ENCODE peak calls at places on chromosomes 11 and 22, in five cellular contexts. F, Y, D, W and K are unnamed samples.

GRCh38 chr11:118608268-118609214 is 1.1 kb downstream of the PHLDB1 start:
- DNase-seq in F (no peak), Y (peak), D (no peak), W (peak), K (peak)

GRCh38 chr11:44366741-44367140 is 56.8 kb upstream of the ALX4 start:
- DNase-seq in F (no peak), Y (no peak), D (no peak), W (no peak), K (no peak)

GRCh38 chr11:88337342-88338222 is at the start of gene CTSC:
- DNase-seq in F (peak), Y (peak), D (peak), W (peak), K (peak)

GRCh38 chr22:44497904-44498242 is at the start of gene RTL6:
- DNase-seq in F (no peak), Y (no peak), D (no peak), W (no peak), K (no peak)

GRCh38 chr22:46090051-46090591 is 60.2 kb upstream of the PPARA start:
- DNase-seq in F (no peak), Y (peak), D (no peak), W (no peak), K (no peak)

GRCh38 chr11:86218125-86219081 is 26.1 kb upstream of the EED start:
- DNase-seq in F (no peak), Y (peak), D (peak), W (peak), K (peak)

GRCh38 chr11:119172513-119172912 is 4.0 kb downstream of the NLRX1 start:
- DNase-seq in F (no peak), Y (no peak), D (no peak), W (peak), K (no peak)

GRCh38 chr11:8814209-8814922 is 96.6 kb upstream of the AKIP1 start:
- DNase-seq in F (no peak), Y (no peak), D (peak), W (no peak), K (no peak)

GRCh38 chr11:118901494-118902335 is 18.0 kb downstream of the CXCR5 start:
- DNase-seq in F (no peak), Y (no peak), D (no peak), W (no peak), K (no peak)

GRCh38 chr11:118910309-118911112 is 15.2 kb downstream of the BCL9L start:
- DNase-seq in F (no peak), Y (peak), D (no peak), W (peak), K (no peak)

GRCh38 chr11:125025968-125026367 is 37.1 kb upstream of the SLC37A2 start:
- DNase-seq in F (no peak), Y (no peak), D (no peak), W (no peak), K (peak)

GRCh38 chr11:67178878-67179277 is 59.8 kb downstream of the KDM2A start:
- DNase-seq in F (no peak), Y (no peak), D (no peak), W (no peak), K (no peak)

GRCh38 chr22:30887861-30888260 is 80.7 kb downstream of the MORC2 start:
- DNase-seq in F (no peak), Y (no peak), D (no peak), W (no peak), K (no peak)

GRCh38 chr11:131246589-131247164 is 123.7 kb upstream of the NTM start:
- DNase-seq in F (no peak), Y (peak), D (no peak), W (peak), K (peak)

GRCh38 chr22:45242778-45243191 is 2.1 kb upstream of the KIAA0930 start:
- DNase-seq in F (no peak), Y (peak), D (no peak), W (no peak), K (no peak)

GRCh38 chr11:27217948-27218410 is 145.0 kb downstream of the CCDC34 start:
- DNase-seq in F (no peak), Y (no peak), D (no peak), W (no peak), K (no peak)

DNA sequence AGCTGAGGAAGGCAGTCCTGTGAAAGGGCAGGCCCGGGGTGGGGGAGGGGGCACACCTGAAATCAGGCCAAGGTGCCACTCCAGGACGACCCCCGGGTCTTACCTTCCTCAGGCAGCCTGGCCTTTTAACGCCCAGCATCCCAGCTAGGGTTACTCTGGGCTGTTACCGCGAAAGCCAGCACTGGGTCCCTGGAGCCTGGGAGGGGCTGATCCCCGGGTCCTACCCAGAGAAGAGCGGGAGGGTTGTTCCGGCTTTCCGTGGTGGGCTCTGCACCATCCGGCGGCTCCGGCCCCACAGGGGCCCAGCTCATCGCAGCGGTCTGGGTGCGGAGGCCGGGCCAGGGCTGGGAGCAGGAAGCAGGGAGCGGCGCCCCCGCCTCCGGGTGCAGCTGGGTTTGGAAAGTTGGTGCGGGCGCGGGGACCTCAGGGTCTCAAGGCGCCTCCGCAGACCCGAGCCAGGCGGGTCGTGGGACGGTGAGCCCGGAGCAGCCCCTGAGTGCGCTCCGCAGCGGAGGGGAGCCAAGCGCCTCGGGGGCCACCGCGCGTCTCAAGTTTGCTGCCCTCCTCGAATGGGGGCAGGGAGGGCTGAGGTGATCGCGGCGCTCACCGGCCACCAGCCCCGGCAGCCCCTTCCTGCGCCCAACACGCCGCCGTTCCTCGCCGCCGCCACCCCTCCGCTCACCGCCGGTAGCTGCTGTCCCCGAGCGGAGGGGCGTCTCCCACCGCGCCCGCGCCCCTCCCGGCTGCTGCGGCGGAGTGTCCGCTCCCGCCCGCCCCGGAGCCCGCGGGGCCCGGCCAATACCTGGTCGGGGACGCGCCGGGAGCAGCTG is 831 bp downstream of the CHST1 start:
- DNase-seq in F (no peak), Y (no peak), D (no peak), W (peak), K (no peak)
- H3K4me3 ChIP-seq in F (peak), Y (peak), D (peak), W (no peak), K (no peak)

DNA sequence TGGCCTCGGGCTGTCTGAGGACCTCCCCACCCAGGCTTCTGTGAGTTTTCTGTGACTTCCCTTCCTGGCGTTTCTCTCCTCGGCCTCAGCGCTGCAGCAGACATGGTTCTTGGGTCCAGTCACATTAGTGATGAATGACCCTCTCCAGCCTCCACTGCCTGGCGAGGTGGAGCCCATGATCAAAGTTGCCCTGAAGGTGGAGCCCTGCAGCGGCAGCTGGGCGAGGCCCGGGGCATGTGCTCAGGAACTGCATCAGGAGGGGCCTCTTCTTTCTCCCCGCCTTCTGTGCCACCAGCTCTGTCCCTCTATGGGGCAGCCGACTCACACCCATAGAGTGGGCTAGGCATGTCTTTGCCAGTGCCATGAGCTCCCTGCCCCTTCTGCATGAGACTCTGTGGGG is 1079.7 kb downstream of the TBC1D22A start:
- DNase-seq in F (no peak), Y (no peak), D (no peak), W (no peak), K (no peak)
- TF ChIP-seq CTCF in F (no peak), Y (no peak), D (no peak), W (no peak), K (no peak)

GRCh38 chr11:74754507-74755255 is 6.0 kb downstream of the RNF169 start:
- DNase-seq in F (no peak), Y (no peak), D (peak), W (no peak), K (peak)
- H3K4me3 ChIP-seq in F (no peak), Y (no peak), D (no peak), W (no peak), K (no peak)

GRCh38 chr11:69123593-69124545 is 31.9 kb upstream of the SMIM38 start:
- DNase-seq in F (no peak), Y (peak), D (no peak), W (no peak), K (no peak)
- TF ChIP-seq CTCF in F (no peak), Y (no peak), D (peak), W (peak), K (no peak)

GRCh38 chr22:48097723-48098122 is 1335.3 kb downstream of the TBC1D22A start:
- DNase-seq in F (no peak), Y (no peak), D (no peak), W (no peak), K (peak)

GRCh38 chr22:48099251-48099650 is 1336.8 kb downstream of the TBC1D22A start:
- DNase-seq in F (no peak), Y (no peak), D (no peak), W (no peak), K (no peak)

GRCh38 chr22:48098936-48099245 is 1336.4 kb downstream of the TBC1D22A start:
- DNase-seq in F (no peak), Y (no peak), D (no peak), W (no peak), K (no peak)

GRCh38 chr22:48099671-48100070 is 1337.2 kb downstream of the TBC1D22A start:
- DNase-seq in F (no peak), Y (no peak), D (no peak), W (no peak), K (no peak)

GRCh38 chr22:48098243-48098935 is 1335.9 kb downstream of the TBC1D22A start:
- DNase-seq in F (no peak), Y (no peak), D (no peak), W (no peak), K (peak)
- H3K4me3 ChIP-seq in F (no peak), Y (no peak), D (no peak), W (no peak), K (peak)

DNA sequence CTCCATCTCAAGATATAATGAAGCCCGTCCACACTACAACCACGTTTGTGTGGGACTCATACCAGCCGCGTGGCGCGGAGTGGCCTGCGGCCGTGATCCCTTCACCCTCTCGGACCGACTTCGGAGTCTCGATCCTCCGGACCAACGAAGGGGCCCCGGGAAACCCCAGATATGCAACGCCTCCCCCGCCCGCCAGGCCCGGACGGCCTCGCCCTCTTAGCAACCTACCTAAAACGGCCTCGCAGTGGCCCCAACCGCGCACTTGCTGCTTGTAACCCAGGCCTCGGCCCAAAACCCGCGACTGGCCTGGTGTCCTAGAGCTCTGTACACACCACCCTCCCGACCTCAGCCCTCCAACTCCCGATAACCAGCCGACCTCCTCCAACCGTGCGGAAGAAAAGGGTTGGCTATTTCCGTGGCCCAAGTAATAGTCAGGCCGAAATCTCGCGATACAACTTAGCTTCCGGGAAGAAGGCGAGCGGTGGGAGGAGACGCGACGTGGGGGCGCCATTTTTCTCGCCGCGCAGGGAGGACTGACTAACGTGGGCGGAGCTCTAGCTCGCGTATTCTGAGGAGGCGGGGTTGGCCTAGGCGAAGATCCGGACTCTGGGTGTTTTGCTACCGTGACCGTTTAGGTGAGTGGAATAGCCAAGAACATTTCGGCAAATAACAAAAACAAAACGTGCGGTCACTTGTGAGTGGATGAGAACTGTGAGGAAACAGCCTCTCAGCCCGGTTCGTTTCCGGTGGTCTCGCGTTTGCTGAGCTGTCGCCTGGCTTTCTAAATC is at the start of the genes C11orf54 and TAF1D:
- DNase-seq in F (peak), Y (peak), D (peak), W (peak), K (peak)
- TF ChIP-seq CTCF in F (no peak), Y (peak), D (no peak), W (peak), K (no peak)

GRCh38 chr22:20979243-20979809 is 2.8 kb upstream of the LZTR1 start:
- DNase-seq in F (no peak), Y (peak), D (peak), W (peak), K (peak)
- H3K4me3 ChIP-seq in F (peak), Y (peak), D (peak), W (no peak), K (no peak)